ENCODE peak calls at places on chromosomes 6 and 20, in five cellular contexts. U is uterus; R is CD8-positive, alpha-beta T cell; Q is HCT116; E is endothelial cell. K is an unnamed sample.

GRCh38 chr6:10584607-10585006 is 63.5 kb downstream of the GCNT2 start:
- DNase-seq in U (no peak), R (no peak), Q (no peak), E (no peak), K (no peak)

GRCh38 chr6:165987483-165988305 is 180.0 kb downstream of the TBXT start:
- DNase-seq in E (peak; percentile 51), R (no peak), Q (no peak), U (peak; percentile 90), K (peak; percentile 91)

GRCh38 chr20:17571153-17571527 is 1.3 kb downstream of the DSTN start:
- DNase-seq in E (no peak), Q (no peak), U (no peak), R (no peak), K (no peak)

GRCh38 chr6:11494786-11495564 is 42.6 kb upstream of the TMEM170B start:
- DNase-seq in U (no peak), R (no peak), Q (no peak), E (no peak), K (peak; percentile 20)

GRCh38 chr20:40943591-40943990 is 85.0 kb upstream of the TOP1 start:
- DNase-seq in U (no peak), R (no peak), Q (no peak), E (no peak), K (no peak)

GRCh38 chr6:137717074-137718073 is 149.7 kb upstream of the TNFAIP3 start:
- DNase-seq in U (no peak), E (no peak), Q (no peak), R (peak; percentile 79), K (peak; percentile 35)

GRCh38 chr20:58787211-58788067 is 63.3 kb downstream of the GNAS-AS1 start:
- DNase-seq in R (no peak), U (no peak), Q (no peak), E (no peak), K (no peak)

GRCh38 chr20:13261460-13262301 is 40.6 kb downstream of the ISM1 start:
- DNase-seq in U (peak; percentile 25), R (peak; percentile 69), Q (peak; percentile 26), E (peak; percentile 63), K (peak; percentile 61)

GRCh38 chr6:40845588-40845987 is 193.4 kb downstream of the UNC5CL start:
- DNase-seq in R (peak; percentile 7), E (peak; percentile 67), U (peak; percentile 15), Q (peak; percentile 31), K (peak; percentile 35)

GRCh38 chr6:170063851-170064617 is 226.8 kb downstream of the DLL1 start:
- DNase-seq in E (no peak), R (no peak), U (no peak), Q (no peak), K (no peak)

GRCh38 chr20:46970937-46971630 is 76.4 kb downstream of the EYA2 start:
- DNase-seq in E (peak; percentile 39), R (no peak), U (no peak), Q (peak; percentile 95), K (peak; percentile 81)

GRCh38 chr20:20802328-20802727 is 89.9 kb upstream of the RALGAPA2 start:
- DNase-seq in Q (no peak), R (no peak), U (no peak), E (no peak), K (no peak)

GRCh38 chr6:119116712-119117281 is 38.3 kb upstream of the FAM184A start:
- DNase-seq in U (no peak), Q (no peak), E (peak; percentile 43), R (no peak), K (no peak)
- TF ChIP-seq CTCF in U (no peak), Q (no peak), E (peak; percentile 90), R (peak; percentile 14), K (peak; percentile 13)

GRCh38 chr6:119076966-119077642 is 1.4 kb downstream of the FAM184A start:
- DNase-seq in E (no peak), Q (no peak), R (no peak), U (no peak), K (no peak)

GRCh38 chr6:119079288-119079809 is 885 bp upstream of the FAM184A start:
- DNase-seq in U (peak; percentile 19), E (no peak), Q (no peak), R (no peak), K (peak; percentile 46)

GRCh38 chr6:119076173-119076965 is 2.1 kb downstream of the FAM184A start:
- DNase-seq in Q (no peak), U (no peak), E (no peak), R (no peak), K (no peak)

GRCh38 chr6:119078449-119079287 is at the start of gene FAM184A:
- DNase-seq in E (peak; percentile 87), Q (peak; percentile 16), R (peak; percentile 71), U (peak; percentile 49), K (peak; percentile 54)

GRCh38 chr6:119077643-119078448 is 618 bp downstream of the FAM184A start:
- DNase-seq in R (peak; percentile 60), Q (no peak), U (peak; percentile 26), E (peak; percentile 41), K (peak; percentile 22)
- TF ChIP-seq CTCF in R (peak; percentile 26), Q (no peak), U (no peak), E (no peak), K (no peak)

GRCh38 chr20:44888226-44889103 is 3.0 kb downstream of the YWHAB start:
- DNase-seq in R (no peak), U (no peak), E (no peak), Q (no peak), K (no peak)
- TF ChIP-seq CTCF in R (peak; percentile 43), U (peak; percentile 29), E (no peak), Q (no peak), K (peak; percentile 24)

GRCh38 chr20:2327620-2328555 is 32.1 kb downstream of the TGM3 start:
- DNase-seq in E (no peak), R (no peak), U (no peak), Q (no peak), K (no peak)
- TF ChIP-seq CTCF in E (no peak), R (no peak), U (no peak), Q (no peak), K (no peak)

DNA sequence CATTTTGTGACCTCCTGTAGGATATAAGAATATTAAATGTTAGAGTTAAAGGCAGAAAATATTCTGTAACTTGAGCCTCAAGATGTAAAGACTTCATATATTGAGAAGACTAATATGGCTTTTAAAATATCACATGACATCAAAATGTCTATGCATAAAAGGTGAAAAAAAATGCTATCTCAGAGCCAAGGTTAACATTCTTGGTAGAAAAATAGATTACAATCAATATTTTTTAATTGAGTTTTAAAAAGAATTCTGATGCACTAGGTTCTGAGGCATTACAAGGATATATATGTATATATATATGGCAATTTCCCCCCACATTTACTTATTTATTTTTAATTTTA is 46.2 kb upstream of the RAB23 start:
- DNase-seq in Q (no peak), R (no peak), E (no peak), U (no peak), K (no peak)
- TF ChIP-seq CTCF in Q (no peak), R (peak; percentile 7), E (no peak), U (no peak), K (no peak)

GRCh38 chr6:3287976-3288707 is 29.4 kb downstream of the PSMG4 start:
- DNase-seq in Q (no peak), U (peak; percentile 14), R (no peak), E (no peak), K (no peak)

GRCh38 chr6:3287308-3287707 is 28.6 kb downstream of the PSMG4 start:
- DNase-seq in R (no peak), E (no peak), U (peak; percentile 37), Q (no peak), K (no peak)

GRCh38 chr6:3290501-3291211 is 31.9 kb downstream of the PSMG4 start:
- DNase-seq in E (no peak), U (peak; percentile 11), R (no peak), Q (no peak), K (no peak)

GRCh38 chr6:3289664-3290055 is 30.9 kb downstream of the PSMG4 start:
- DNase-seq in U (no peak), R (no peak), E (no peak), Q (no peak), K (no peak)

DNA sequence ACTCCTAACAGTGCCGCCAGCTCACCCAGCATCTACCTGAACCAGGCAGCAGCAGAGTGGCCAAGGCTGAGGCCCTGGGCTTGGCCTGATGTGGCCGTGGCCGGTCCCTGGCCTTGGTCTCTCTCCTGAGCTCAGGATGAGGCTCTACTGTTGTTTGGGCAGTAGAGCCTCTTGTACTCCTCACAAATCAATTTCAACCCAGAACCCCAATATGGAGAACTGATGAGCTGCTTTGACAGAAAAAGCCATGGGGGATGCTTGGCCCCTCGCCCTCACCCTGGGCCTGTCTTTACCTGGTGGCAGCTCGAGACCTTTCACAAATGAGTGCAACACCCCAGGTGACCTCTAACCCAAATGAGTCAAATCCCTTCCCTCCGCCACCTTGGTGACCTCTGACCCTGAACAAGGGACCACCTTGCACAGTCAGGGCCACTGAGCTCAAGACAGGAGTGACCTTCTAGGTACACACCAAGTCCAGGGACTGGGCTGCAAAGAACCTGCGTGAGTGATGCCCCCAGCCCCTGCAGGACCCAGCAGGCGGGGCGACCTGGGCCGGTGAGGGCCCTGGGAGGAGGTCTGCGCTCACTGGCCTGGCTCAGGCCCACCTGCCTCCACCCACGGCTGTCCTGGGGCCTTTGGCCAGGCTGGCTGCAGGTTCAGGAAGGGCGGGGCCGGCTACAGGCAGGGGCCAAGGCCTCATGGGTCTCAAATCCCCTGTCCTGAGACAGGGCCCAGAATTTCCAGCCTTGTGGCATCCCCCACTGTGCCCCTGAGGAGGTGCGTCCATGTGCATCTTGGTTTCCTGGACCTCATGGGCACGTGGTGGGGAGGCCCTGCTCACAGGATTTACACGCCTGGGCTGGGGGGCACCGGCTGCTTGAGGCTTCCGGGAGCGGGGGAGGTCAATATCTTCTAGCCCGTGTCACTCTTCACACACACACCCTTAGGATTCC is 30.2 kb downstream of the PSMG4 start:
- DNase-seq in Q (no peak), U (peak; percentile 22), E (no peak), R (no peak), K (no peak)
- TF ChIP-seq CTCF in Q (no peak), U (no peak), E (no peak), R (no peak), K (no peak)